ENCODE peak calls at places on chromosome 2, in eight cellular contexts. C is esophagus muscularis mucosa; V is ACHN; J is central memory CD8-positive, alpha-beta T cell; U is lower leg skin; Z is islet precursor cell; E is GOT3; G is cardiac fibroblast. D is an unnamed sample.

GRCh38 chr2:201618744-201619654 is 24.3 kb downstream of the TMEM237 start:
- DNase-seq in C (no peak), V (peak), J (no peak), U (peak), Z (peak), E (peak), G (peak), D (peak)

GRCh38 chr2:85785027-85785822 is 31.4 kb downstream of the ATOH8 start:
- DNase-seq in C (no peak), V (peak), J (no peak), U (no peak), Z (no peak), E (peak), G (peak), D (peak)

GRCh38 chr2:172207916-172208315 is 105.2 kb upstream of the DLX2 start:
- DNase-seq in C (no peak), V (no peak), J (no peak), U (no peak), Z (no peak), E (no peak), G (no peak), D (no peak)

GRCh38 chr2:1032030-1032429 is 81.4 kb downstream of the SNTG2 start:
- DNase-seq in C (no peak), V (no peak), J (no peak), U (no peak), Z (no peak), E (no peak), G (no peak), D (no peak)

GRCh38 chr2:47031909-47032668 is 116.5 kb upstream of the MCFD2 start:
- DNase-seq in C (no peak), V (no peak), J (no peak), U (no peak), Z (peak), E (no peak), G (no peak), D (no peak)

GRCh38 chr2:8138923-8139667 is 542.8 kb upstream of the ID2 start:
- DNase-seq in C (no peak), V (no peak), J (no peak), U (no peak), Z (no peak), E (no peak), G (peak), D (peak)

GRCh38 chr2:40098786-40099470 is 319.9 kb upstream of the THUMPD2 start:
- DNase-seq in C (no peak), V (no peak), J (no peak), U (no peak), Z (no peak), E (no peak), G (peak), D (no peak)

GRCh38 chr2:86038291-86039081 is 67.2 kb downstream of the POLR1A start:
- DNase-seq in C (no peak), V (peak), J (peak), U (peak), Z (no peak), E (no peak), G (no peak), D (peak)

GRCh38 chr2:112156152-112156986 is 18.2 kb downstream of the FBLN7 start:
- DNase-seq in C (no peak), V (no peak), J (no peak), U (no peak), Z (peak), E (no peak), G (peak), D (peak)

GRCh38 chr2:100902833-100903405 is 83.0 kb downstream of the NPAS2 start:
- DNase-seq in C (no peak), V (peak), J (no peak), U (no peak), Z (peak), E (peak), G (peak), D (no peak)

GRCh38 chr2:183438541-183438940 is 314.3 kb downstream of the NUP35 start:
- DNase-seq in C (no peak), V (no peak), J (no peak), U (no peak), Z (no peak), E (no peak), G (no peak), D (no peak)

GRCh38 chr2:152449578-152449977 is 114.6 kb downstream of the FMNL2 start:
- DNase-seq in C (no peak), V (no peak), J (no peak), U (no peak), Z (no peak), E (no peak), G (no peak), D (no peak)

GRCh38 chr2:36071698-36072097 is 283.9 kb upstream of the CRIM1 start:
- DNase-seq in C (no peak), V (no peak), J (no peak), U (no peak), Z (no peak), E (no peak), G (no peak), D (no peak)

GRCh38 chr2:193231634-193232033 is 1036.9 kb upstream of the TMEFF2 start:
- DNase-seq in C (no peak), V (no peak), J (no peak), U (no peak), Z (no peak), E (no peak), G (no peak), D (no peak)

GRCh38 chr2:240926516-240927389 is 20.6 kb downstream of the CROCC2 start:
- DNase-seq in C (no peak), V (no peak), J (no peak), U (no peak), Z (peak), E (no peak), G (peak), D (no peak)

GRCh38 chr2:1494906-1495305 is 81.6 kb downstream of the TPO start:
- DNase-seq in C (no peak), V (no peak), J (no peak), U (no peak), Z (no peak), E (no peak), G (no peak), D (no peak)

GRCh38 chr2:128289439-128289838 is 29.2 kb downstream of the HS6ST1 start:
- DNase-seq in C (no peak), V (no peak), J (no peak), U (no peak), Z (no peak), E (no peak), G (no peak), D (no peak)

GRCh38 chr2:28095622-28096021 is 205.1 kb downstream of the BABAM2 start:
- DNase-seq in C (no peak), V (no peak), J (no peak), U (no peak), Z (no peak), E (no peak), G (no peak), D (no peak)

GRCh38 chr2:13067508-13067907 is 350.8 kb downstream of the TRIB2 start:
- DNase-seq in C (no peak), V (no peak), J (no peak), U (no peak), Z (no peak), E (no peak), G (no peak), D (no peak)

GRCh38 chr2:241315879-241316700 is at the start of gene SEPTIN2:
- DNase-seq in C (peak), V (peak), J (peak), U (peak), Z (no peak), E (peak), G (no peak), D (peak)

GRCh38 chr2:232438951-232439757 is 16.8 kb upstream of the ALPI start:
- DNase-seq in C (no peak), V (no peak), J (no peak), U (no peak), Z (peak), E (no peak), G (no peak), D (no peak)

GRCh38 chr2:54864727-54865126 is 141.3 kb downstream of the EML6 start:
- DNase-seq in C (no peak), V (no peak), J (no peak), U (no peak), Z (no peak), E (no peak), G (no peak), D (no peak)

GRCh38 chr2:122575076-122575475 is 819.6 kb downstream of the TSN start:
- DNase-seq in C (no peak), V (no peak), J (no peak), U (no peak), Z (no peak), E (no peak), G (no peak), D (no peak)

GRCh38 chr2:26067980-26068507 is 34.2 kb downstream of the RAB10 start:
- DNase-seq in C (no peak), V (peak), J (no peak), U (no peak), Z (no peak), E (no peak), G (no peak), D (no peak)

GRCh38 chr2:69177063-69177771 is 164.2 kb downstream of the ANTXR1 start:
- DNase-seq in C (no peak), V (no peak), J (no peak), U (peak), Z (peak), E (no peak), G (peak), D (peak)

GRCh38 chr2:117917223-117917917 is 96.5 kb downstream of the CCDC93 start:
- DNase-seq in C (peak), V (peak), J (no peak), U (no peak), Z (peak), E (no peak), G (peak), D (no peak)

GRCh38 chr2:39762448-39762847 is 16.6 kb downstream of the THUMPD2 start:
- DNase-seq in C (no peak), V (no peak), J (no peak), U (no peak), Z (no peak), E (no peak), G (no peak), D (no peak)

GRCh38 chr2:106965611-106966010 is 79.6 kb upstream of the ST6GAL2 start:
- DNase-seq in C (no peak), V (no peak), J (no peak), U (no peak), Z (no peak), E (no peak), G (no peak), D (no peak)

GRCh38 chr2:56713161-56713676 is 529.4 kb downstream of the CCDC85A start:
- DNase-seq in C (no peak), V (no peak), J (no peak), U (no peak), Z (no peak), E (no peak), G (peak), D (no peak)

GRCh38 chr2:167787562-167787961 is 459.8 kb downstream of the STK39 start:
- DNase-seq in C (no peak), V (no peak), J (no peak), U (no peak), Z (no peak), E (no peak), G (no peak), D (no peak)

GRCh38 chr2:26646986-26647672 is 6.0 kb upstream of the CIB4 start:
- DNase-seq in C (no peak), V (no peak), J (no peak), U (no peak), Z (peak), E (no peak), G (no peak), D (no peak)

GRCh38 chr2:182625814-182626213 is 90.2 kb upstream of the DNAJC10 start:
- DNase-seq in C (no peak), V (no peak), J (no peak), U (no peak), Z (no peak), E (no peak), G (no peak), D (no peak)

GRCh38 chr2:200159366-200159720 is 147.2 kb upstream of the SPATS2L start:
- DNase-seq in C (peak), V (no peak), J (no peak), U (no peak), Z (peak), E (no peak), G (no peak), D (no peak)

GRCh38 chr2:149005471-149006077 is 32.9 kb upstream of the LYPD6B start:
- DNase-seq in C (no peak), V (no peak), J (no peak), U (no peak), Z (no peak), E (no peak), G (no peak), D (no peak)

GRCh38 chr2:160581035-160581434 is 87.4 kb upstream of the RBMS1 start:
- DNase-seq in C (no peak), V (no peak), J (no peak), U (no peak), Z (peak), E (no peak), G (peak), D (no peak)

D was measured in ascending aorta.